ENCODE peak calls at places on chromosomes 6 and 20, in seven cellular contexts. H, F, W, G, Q, I and D are unnamed samples.

GRCh38 chr20:50056408-50056926 is 56.5 kb downstream of the UBE2V1 start:
- DNase-seq in Q (no peak), I (no peak), F (no peak), W (no peak), H (no peak), G (no peak), D (no peak)

GRCh38 chr6:79672631-79673065 is 41.5 kb downstream of the SH3BGRL2 start:
- DNase-seq in G (peak), F (peak), Q (no peak), W (no peak), H (peak), I (peak), D (peak)

GRCh38 chr6:138545621-138545980 is 46.3 kb upstream of the NHSL1 start:
- DNase-seq in Q (peak), F (peak), W (no peak), G (peak), H (peak), I (peak), D (peak)

GRCh38 chr6:124536792-124537191 is 425.4 kb upstream of the RNF217 start:
- DNase-seq in I (peak), Q (no peak), F (no peak), H (no peak), W (no peak), G (no peak), D (no peak)

GRCh38 chr20:58718729-58719128 is 26.1 kb downstream of the NPEPL1 start:
- DNase-seq in G (no peak), I (no peak), F (no peak), H (no peak), W (no peak), Q (no peak), D (no peak)

GRCh38 chr20:673606-674005 is 2.0 kb downstream of the SCRT2 start:
- DNase-seq in Q (no peak), I (no peak), W (no peak), F (no peak), G (no peak), H (no peak), D (no peak)

GRCh38 chr6:145327497-145328055 is 407.7 kb downstream of the EPM2A start:
- DNase-seq in F (no peak), G (no peak), Q (no peak), W (no peak), I (no peak), H (peak), D (no peak)

GRCh38 chr6:105875974-105876640 is 210.0 kb upstream of the PRDM1 start:
- DNase-seq in I (no peak), F (no peak), H (no peak), Q (no peak), G (no peak), W (no peak), D (no peak)

DNA sequence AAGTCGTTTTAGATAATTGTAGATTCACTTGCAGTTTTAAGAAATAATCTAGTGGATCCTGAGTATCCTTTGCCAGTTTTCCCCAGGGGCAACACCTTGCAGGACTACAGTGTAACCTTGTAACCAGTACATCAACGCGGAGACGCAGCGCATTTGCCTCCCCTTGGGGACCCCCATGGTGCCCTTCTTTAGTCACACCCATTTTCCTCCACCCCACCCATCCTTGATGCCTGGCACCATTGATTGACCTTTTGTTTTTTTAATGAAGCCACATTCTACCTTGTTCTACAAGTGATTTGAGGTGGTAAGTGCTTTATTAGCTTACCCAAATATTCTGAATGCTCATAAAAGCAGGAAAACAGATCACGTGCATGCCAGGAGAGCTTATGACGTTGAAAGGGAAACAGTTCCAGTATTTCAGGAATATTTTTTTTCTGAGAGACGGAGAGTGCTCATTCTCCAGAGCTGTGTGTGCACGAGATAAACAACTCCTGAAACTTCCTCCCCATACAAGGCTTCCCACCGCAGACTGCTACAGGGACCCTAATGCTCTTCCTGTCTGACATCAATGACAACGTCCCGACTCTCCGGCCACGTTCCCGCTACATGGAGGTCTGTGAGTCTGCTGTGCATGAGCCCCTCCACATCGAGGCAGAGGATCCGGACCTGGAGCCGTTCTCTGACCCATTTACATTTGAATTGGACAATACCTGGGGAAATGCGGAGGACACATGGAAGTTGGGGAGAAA is 35.7 kb downstream of the CDH26 start:
- DNase-seq in Q (no peak), W (no peak), G (no peak), I (no peak), F (peak), H (peak), D (peak)
- H3K9ac ChIP-seq in Q (no peak), W (no peak), G (no peak), I (no peak), F (peak), H (peak), D (no peak)

GRCh38 chr20:17505664-17506517 is 25.3 kb downstream of the BFSP1 start:
- DNase-seq in H (peak), Q (no peak), W (no peak), F (no peak), G (peak), I (peak), D (no peak)
- H3K9ac ChIP-seq in H (peak), Q (no peak), W (no peak), F (no peak), G (peak), I (peak), D (no peak)

GRCh38 chr20:47206962-47207641 is 149.4 kb downstream of the ZMYND8 start:
- DNase-seq in Q (peak), I (no peak), H (no peak), F (no peak), W (no peak), G (no peak), D (peak)
- H3K9ac ChIP-seq in Q (no peak), I (no peak), H (no peak), F (peak), W (no peak), G (no peak), D (no peak)

DNA sequence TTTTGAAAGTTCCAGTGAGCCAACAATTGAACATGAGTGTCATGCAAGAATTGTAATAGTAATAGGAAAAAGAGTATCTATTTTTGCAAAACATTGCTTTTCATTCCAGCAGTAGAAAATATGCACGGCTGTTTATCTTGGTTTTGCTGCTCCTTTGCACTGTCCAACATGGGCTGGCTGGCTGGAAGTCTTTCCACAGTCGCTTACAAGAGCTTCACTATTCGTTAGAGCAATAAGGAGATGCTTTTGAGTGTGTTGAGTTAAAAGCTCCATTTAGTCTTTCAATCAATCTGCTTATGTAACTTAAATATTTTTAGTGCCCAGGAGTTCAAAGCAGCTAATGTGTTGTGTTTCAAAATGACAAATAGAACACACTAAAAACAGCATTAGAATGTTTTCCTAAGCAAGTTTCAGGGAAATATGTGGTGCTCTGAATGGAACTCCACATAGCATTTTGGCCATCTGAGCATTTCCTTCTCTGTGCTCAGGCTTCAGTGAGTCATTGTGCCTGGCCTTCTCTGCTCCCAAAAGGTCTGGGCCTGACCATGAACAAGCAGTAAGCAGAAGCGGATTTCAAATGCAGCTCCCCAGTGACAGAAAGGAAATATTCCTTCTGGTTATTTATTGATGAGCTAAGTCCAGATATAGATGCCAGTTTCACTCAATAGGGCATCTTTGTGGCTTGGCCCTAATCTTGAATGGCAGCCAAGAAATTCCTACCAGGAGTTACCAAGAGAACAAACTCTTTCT is 580.3 kb downstream of the TENT5A start:
- DNase-seq in Q (no peak), H (peak), G (peak), I (peak), W (no peak), F (no peak), D (no peak)
- H3K9ac ChIP-seq in Q (no peak), H (no peak), G (peak), I (no peak), W (no peak), F (no peak), D (no peak)

DNA sequence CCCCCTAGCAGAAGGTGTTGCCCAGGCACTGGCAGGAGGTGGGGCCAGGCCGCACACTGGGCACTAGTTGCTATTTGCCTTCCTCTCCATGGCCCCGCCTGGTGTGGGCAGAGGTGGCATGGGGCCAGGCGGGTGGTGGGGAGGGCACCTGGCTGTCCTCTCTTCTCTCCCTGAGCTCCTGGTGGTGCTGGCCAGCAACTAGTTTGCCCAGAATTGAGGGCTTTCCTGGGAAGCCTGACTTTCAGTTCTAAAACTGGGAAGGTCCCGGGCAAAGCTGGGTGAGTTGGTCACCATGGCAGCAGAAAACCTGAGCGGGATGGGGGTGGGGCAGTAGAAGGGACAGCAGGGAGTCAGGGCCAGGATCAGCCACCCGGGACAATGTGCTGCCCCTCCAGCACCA is 48.2 kb downstream of the RBM38 start:
- DNase-seq in W (no peak), H (no peak), I (no peak), Q (no peak), F (no peak), G (peak), D (no peak)
- H3K9ac ChIP-seq in W (no peak), H (no peak), I (no peak), Q (no peak), F (no peak), G (no peak), D (no peak)

GRCh38 chr6:51342393-51342792 is 523.7 kb downstream of the TFAP2B start:
- DNase-seq in W (no peak), F (no peak), Q (no peak), H (no peak), I (no peak), G (no peak), D (no peak)
- H3K9ac ChIP-seq in W (no peak), F (no peak), Q (no peak), H (no peak), I (no peak), G (no peak), D (no peak)

GRCh38 chr6:46134216-46134615 is 4.4 kb downstream of the ENPP4 start:
- DNase-seq in H (peak), W (no peak), F (no peak), Q (peak), G (no peak), I (no peak), D (peak)

GRCh38 chr6:46129634-46130505 is at the start of gene ENPP4:
- DNase-seq in I (peak), F (peak), W (no peak), H (peak), G (peak), Q (peak), D (peak)

GRCh38 chr6:46129301-46129633 is 522 bp upstream of the ENPP4 start:
- DNase-seq in W (no peak), G (no peak), H (no peak), Q (no peak), I (no peak), F (no peak), D (no peak)

GRCh38 chr6:46128476-46128875 is 1.3 kb upstream of the ENPP4 start:
- DNase-seq in I (no peak), W (no peak), F (no peak), G (no peak), H (no peak), Q (no peak), D (no peak)

DNA sequence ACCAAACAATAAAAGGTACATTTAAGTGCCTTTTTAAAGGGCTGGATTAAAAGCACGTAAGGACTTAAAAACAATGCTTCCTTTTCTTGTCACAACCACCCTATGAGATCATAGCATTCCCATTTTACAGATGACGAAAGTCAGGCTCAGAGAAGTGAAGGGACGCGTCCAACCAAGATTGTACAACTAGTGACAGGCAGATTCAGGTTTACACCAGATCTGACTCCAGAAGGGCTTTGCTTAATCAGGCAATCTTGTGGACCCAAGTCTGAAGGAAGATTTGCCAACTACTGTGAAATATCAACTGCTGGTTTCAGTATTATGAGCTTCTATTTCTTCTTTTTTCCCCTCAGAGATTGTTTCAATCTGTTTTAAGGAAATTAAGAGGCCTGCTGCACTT is 876 bp downstream of the ENPP4 start:
- DNase-seq in F (no peak), G (peak), Q (no peak), W (no peak), H (peak), I (no peak), D (no peak)
- H3K9ac ChIP-seq in F (no peak), G (no peak), Q (no peak), W (no peak), H (no peak), I (no peak), D (no peak)

GRCh38 chr6:149889321-149889720 is 8.6 kb downstream of the RAET1E start:
- DNase-seq in F (no peak), G (no peak), I (peak), H (no peak), W (no peak), Q (no peak), D (no peak)

GRCh38 chr6:149887343-149887742 is 10.6 kb downstream of the RAET1E start:
- DNase-seq in W (no peak), Q (no peak), H (no peak), G (peak), I (peak), F (no peak), D (no peak)

GRCh38 chr6:149888659-149889058 is 9.3 kb downstream of the RAET1E start:
- DNase-seq in I (peak), G (peak), Q (no peak), H (no peak), F (no peak), W (no peak), D (no peak)

GRCh38 chr6:149885888-149886287 is 12.0 kb downstream of the RAET1E start:
- DNase-seq in W (no peak), I (no peak), Q (no peak), H (no peak), F (no peak), G (no peak), D (no peak)

GRCh38 chr6:149888113-149888512 is 9.8 kb downstream of the RAET1E start:
- DNase-seq in F (no peak), I (no peak), W (no peak), Q (no peak), H (no peak), G (no peak), D (no peak)
- H3K9ac ChIP-seq in F (no peak), I (no peak), W (no peak), Q (no peak), H (no peak), G (peak), D (no peak)